ENCODE peak calls at places on chromosomes 1 and 21, in seven cellular contexts. T is heart right ventricle, M is tibial artery, Y is spleen, F is left lung, R is IMR-90, L is esophagus squamous epithelium. C is an unnamed sample. For H3K4me1, the result is how much of the 10 kb centered on the place peaks cover.

GRCh38 chr21:44697811-44698734 is 1.1 kb downstream of the KRTAP10-12 start:
- DNase-seq in Y (no peak), F (no peak), M (peak), L (no peak), T (no peak), R (no peak), C (no peak)

GRCh38 chr1:206651958-206652890 is 16.9 kb downstream of the DYRK3 start:
- DNase-seq in M (no peak), T (no peak), L (no peak), R (no peak), Y (no peak), F (no peak), C (no peak)

GRCh38 chr1:177448652-177449351 is 278.0 kb downstream of the BRINP2 start:
- DNase-seq in T (no peak), R (no peak), F (no peak), Y (no peak), L (no peak), M (no peak), C (no peak)

GRCh38 chr1:31674626-31675025 is 29.2 kb downstream of the COL16A1 start:
- DNase-seq in T (no peak), F (no peak), M (no peak), Y (no peak), L (no peak), R (no peak), C (no peak)

GRCh38 chr1:6127587-6128163 is 52.4 kb downstream of the CHD5 start:
- DNase-seq in T (peak), Y (peak), F (peak), L (no peak), M (no peak), R (peak), C (no peak)

GRCh38 chr1:50942334-50942733 is 17.7 kb downstream of the FAF1 start:
- DNase-seq in M (no peak), Y (no peak), T (no peak), F (no peak), L (no peak), R (no peak), C (no peak)

GRCh38 chr1:236494082-236494481 is 29.7 kb upstream of the LGALS8 start:
- DNase-seq in F (no peak), M (no peak), T (no peak), R (no peak), Y (no peak), L (no peak), C (no peak)

GRCh38 chr1:155873860-155874259 is 14.5 kb downstream of the SYT11 start:
- DNase-seq in L (no peak), M (no peak), Y (no peak), T (no peak), R (peak), F (peak), C (no peak)

GRCh38 chr1:248688527-248689298 is 13.9 kb downstream of the OR14I1 start:
- DNase-seq in Y (no peak), T (no peak), F (no peak), R (no peak), M (no peak), L (no peak), C (no peak)

GRCh38 chr1:168136709-168137514 is at the start of gene GPR161:
- DNase-seq in R (peak), Y (peak), L (no peak), F (peak), T (peak), M (peak), C (peak)

GRCh38 chr1:228368801-228369607 is 37.6 kb downstream of the TRIM11 start:
- DNase-seq in T (peak), Y (peak), F (peak), R (peak), L (no peak), M (peak), C (no peak)

GRCh38 chr1:64546018-64546417 is 76.1 kb downstream of the CACHD1 start:
- DNase-seq in Y (no peak), T (no peak), R (no peak), L (no peak), M (no peak), F (no peak), C (no peak)

GRCh38 chr1:64540265-64540791 is 70.4 kb downstream of the CACHD1 start:
- DNase-seq in R (no peak), M (no peak), F (no peak), L (no peak), Y (no peak), T (no peak), C (no peak)

GRCh38 chr1:64542118-64542517 is 72.2 kb downstream of the CACHD1 start:
- DNase-seq in Y (no peak), R (no peak), L (no peak), F (no peak), T (no peak), M (no peak), C (no peak)

GRCh38 chr1:64545118-64545916 is 75.4 kb downstream of the CACHD1 start:
- DNase-seq in L (no peak), R (no peak), F (no peak), M (no peak), T (no peak), Y (no peak), C (no peak)

DNA sequence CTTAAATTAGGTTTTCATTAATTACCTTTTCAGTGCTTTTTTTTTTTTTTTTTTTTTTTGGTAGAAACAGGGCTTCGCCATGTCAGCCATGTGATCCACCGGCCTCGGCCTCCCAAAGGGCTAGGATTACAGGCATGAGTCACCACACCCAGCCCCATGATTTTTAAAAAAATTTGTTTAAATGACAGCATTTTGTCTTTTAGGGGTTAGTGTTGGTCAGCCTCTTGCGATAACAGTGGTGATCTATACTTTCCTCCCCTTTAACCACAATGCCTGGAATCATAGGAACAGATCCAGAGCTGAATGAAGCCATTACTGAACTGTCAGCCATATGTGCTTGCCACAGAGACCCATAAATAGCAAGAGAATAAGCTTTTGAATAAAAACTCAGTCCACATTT is 73.9 kb downstream of the CACHD1 start:
- DNase-seq in Y (no peak), R (no peak), L (no peak), T (no peak), M (no peak), F (no peak), C (no peak)
- H3K4me1 ChIP-seq in Y (under half), R (under half), L (under half), T (under half), M (under half), F (under half), C (under half)

GRCh38 chr1:8512504-8512903 is 194.6 kb downstream of the SLC45A1 start:
- DNase-seq in T (no peak), L (no peak), R (no peak), Y (no peak), F (no peak), M (no peak), C (no peak)
- H3K4me1 ChIP-seq in T (under half), L (under half), R (under half), Y (half or more), F (under half), M (under half), C (under half)

GRCh38 chr21:17789660-17790059 is 29.5 kb downstream of the C21orf91 start:
- DNase-seq in F (no peak), Y (no peak), T (no peak), R (no peak), L (no peak), M (no peak), C (no peak)
- H3K4me1 ChIP-seq in F (under half), Y (half or more), T (half or more), R (under half), L (under half), M (under half), C (under half)

DNA sequence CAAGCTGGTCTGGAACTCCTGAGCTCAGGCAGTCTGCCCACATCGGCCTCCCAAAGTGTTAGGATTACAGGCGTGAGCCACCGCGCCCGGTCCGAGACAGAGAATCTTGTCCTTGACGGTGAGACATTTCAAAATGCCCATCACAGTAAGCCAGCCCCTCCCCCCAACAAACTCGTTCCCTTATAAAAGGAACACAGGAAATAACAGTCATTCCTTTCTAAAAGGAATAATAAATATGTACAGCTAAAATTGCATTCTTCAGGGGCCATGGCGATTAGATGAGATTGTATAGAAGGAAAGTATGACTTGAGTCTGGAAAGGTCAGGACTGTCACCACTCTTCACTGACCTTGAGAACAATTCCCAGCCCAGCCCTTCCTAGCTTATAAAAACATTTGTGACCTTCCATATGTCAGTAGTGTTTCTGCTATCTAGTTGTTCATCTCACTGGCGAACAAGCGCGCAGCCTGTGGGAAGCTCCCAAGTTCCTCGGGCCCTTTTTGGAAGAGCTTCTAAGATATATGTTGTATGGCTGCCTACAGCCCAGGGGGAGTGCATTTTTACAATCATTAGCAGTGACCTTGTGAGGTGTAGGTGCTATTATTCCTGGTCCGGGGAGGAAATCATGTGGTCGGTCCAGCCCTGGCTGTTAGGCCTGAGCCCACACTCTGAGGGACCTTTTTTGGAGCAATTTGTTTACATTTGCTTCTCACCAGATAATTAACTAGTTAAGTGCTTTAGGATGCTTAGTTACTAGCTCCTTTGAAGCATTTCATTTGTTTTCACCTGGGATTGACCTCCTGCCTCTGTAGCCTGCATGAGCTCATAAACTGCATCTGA is 8.7 kb downstream of the SZRD1 start:
- DNase-seq in M (no peak), Y (peak), L (no peak), R (peak), F (no peak), T (no peak), C (peak)
- H3K4me1 ChIP-seq in M (half or more), Y (half or more), L (under half), R (under half), F (under half), T (half or more), C (half or more)

GRCh38 chr1:81974883-81975555 is 174.3 kb downstream of the ADGRL2 start:
- DNase-seq in R (no peak), T (no peak), M (no peak), Y (no peak), F (no peak), L (no peak), C (no peak)
- H3K4me1 ChIP-seq in R (under half), T (under half), M (under half), Y (under half), F (under half), L (under half), C (under half)

DNA sequence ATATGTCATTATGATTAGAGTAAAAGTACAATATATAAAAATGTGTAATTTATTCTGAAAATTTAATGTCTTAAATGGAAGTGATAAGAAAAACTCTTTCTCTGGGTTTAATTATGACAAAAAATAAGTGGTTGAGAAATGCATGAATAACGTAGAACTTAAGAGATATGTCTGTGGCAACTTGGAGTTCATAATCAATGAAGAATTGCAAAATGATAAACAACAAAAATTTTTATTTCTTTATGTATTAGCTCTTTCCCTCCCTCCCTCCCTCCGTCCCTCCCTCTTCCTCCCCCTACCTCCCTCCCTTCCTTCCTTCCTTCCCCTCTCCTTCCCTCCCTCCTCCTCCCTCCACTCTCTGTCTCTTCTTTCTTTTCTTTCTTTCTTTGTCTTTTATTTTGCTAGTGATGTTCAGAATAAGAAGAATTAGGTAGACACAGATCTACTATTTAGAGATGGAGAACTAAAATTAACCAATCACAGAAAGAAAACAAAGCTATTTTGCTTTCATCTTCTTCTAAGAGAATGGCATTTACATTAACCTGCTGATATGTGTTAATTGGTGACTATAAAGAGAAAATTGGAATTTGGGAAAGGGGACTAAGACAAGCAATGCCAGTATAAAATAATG is 96.3 kb upstream of the PDC start:
- DNase-seq in T (no peak), L (no peak), F (no peak), M (no peak), Y (no peak), R (no peak), C (no peak)
- H3K4me1 ChIP-seq in T (under half), L (under half), F (under half), M (under half), Y (under half), R (under half), C (under half)

GRCh38 chr1:10818262-10819197 is 22.1 kb upstream of the CASZ1 start:
- DNase-seq in R (no peak), T (peak), F (no peak), Y (no peak), L (no peak), M (no peak), C (no peak)

GRCh38 chr1:10820422-10820821 is 24.0 kb upstream of the CASZ1 start:
- DNase-seq in T (no peak), Y (no peak), L (no peak), F (no peak), R (no peak), M (no peak), C (no peak)

GRCh38 chr1:10819198-10819901 is 22.9 kb upstream of the CASZ1 start:
- DNase-seq in L (no peak), R (no peak), T (no peak), M (no peak), F (no peak), Y (no peak), C (no peak)

GRCh38 chr1:10823000-10823401 is 26.6 kb upstream of the CASZ1 start:
- DNase-seq in F (no peak), L (no peak), Y (no peak), T (peak), R (no peak), M (no peak), C (no peak)

DNA sequence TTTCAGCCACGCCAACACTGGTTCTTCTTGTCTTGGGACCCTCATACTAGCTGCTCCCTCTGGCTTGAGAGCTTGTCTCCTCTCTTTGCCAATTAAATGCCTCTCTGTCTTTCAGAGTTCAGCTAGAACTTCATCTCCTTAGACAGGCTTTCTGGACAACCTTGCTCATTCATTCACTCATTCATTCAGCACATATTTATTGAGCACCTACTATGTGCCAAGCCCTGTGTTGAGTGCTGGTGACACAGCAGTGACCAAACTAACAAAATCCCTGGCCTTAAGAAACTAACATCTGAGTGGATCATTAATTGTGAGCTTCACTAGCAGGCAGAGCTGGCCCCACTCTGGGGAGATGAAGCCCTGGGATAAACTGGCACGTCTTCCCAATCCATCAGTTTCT is 24.9 kb upstream of the CASZ1 start:
- DNase-seq in M (no peak), F (no peak), R (no peak), Y (no peak), T (no peak), L (no peak), C (no peak)
- H3K4me1 ChIP-seq in M (under half), F (under half), R (under half), Y (under half), T (under half), L (under half), C (under half)

GRCh38 chr21:35578831-35579470 is 481.4 kb downstream of the SETD4 start:
- DNase-seq in R (peak), F (no peak), Y (no peak), M (no peak), L (no peak), T (no peak), C (no peak)

GRCh38 chr21:35575280-35575915 is 484.9 kb downstream of the SETD4 start:
- DNase-seq in L (no peak), Y (no peak), R (peak), F (no peak), T (no peak), M (no peak), C (no peak)

GRCh38 chr21:35581640-35582039 is 478.7 kb downstream of the SETD4 start:
- DNase-seq in F (no peak), Y (no peak), M (no peak), R (no peak), L (no peak), T (no peak), C (no peak)

GRCh38 chr21:35579520-35580293 is 480.6 kb downstream of the SETD4 start:
- DNase-seq in L (no peak), T (no peak), R (peak), Y (no peak), F (no peak), M (no peak), C (no peak)

GRCh38 chr21:35578350-35578782 is 482.0 kb downstream of the SETD4 start:
- DNase-seq in M (no peak), R (peak), F (no peak), T (no peak), Y (no peak), L (no peak), C (no peak)
- H3K4me1 ChIP-seq in M (under half), R (under half), F (under half), T (under half), Y (under half), L (under half), C (under half)

DNA sequence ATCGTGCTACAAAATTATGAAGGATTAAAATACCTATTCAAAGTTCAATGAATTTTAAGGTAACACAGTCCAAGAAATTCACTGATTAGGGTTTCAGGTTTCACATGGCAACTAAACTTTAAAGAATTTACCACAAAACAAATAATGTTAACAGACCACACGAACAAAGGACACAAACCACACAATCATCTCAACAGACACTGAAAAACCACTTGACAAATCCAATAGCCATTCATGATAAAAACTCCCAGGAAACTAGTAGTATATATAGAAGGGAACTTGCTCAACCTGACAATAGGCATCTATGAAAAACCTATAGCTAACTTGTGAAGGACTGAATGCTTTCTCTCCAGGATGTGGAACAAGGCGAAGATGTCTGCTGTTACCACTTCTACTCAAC is 21.1 kb upstream of the SH2D5 start:
- DNase-seq in M (no peak), R (peak), F (no peak), Y (no peak), L (no peak), T (no peak), C (no peak)
- H3K4me1 ChIP-seq in M (under half), R (under half), F (under half), Y (under half), L (under half), T (under half), C (under half)

GRCh38 chr1:23198373-23198772 is 18.9 kb downstream of the HTR1D start:
- DNase-seq in F (no peak), Y (no peak), L (no peak), M (no peak), R (peak), T (no peak), C (peak)
- H3K4me1 ChIP-seq in F (under half), Y (under half), L (under half), M (under half), R (under half), T (under half), C (half or more)